ENCODE peak calls at places on chromosome 17, in ten cellular contexts. X, C, F, Y, M, I, T, Q, L and O are unnamed samples.

GRCh38 chr17:42130310-42130936 is 7.8 kb downstream of the HSPB9 start:
- DNase-seq in X (no peak), C (no peak), F (no peak), Y (no peak), M (no peak), I (no peak), T (no peak), Q (peak; percentile 66), L (no peak), O (no peak)

GRCh38 chr17:29683481-29683880 is 60.8 kb upstream of the CORO6 start:
- DNase-seq in X (no peak), C (no peak), F (no peak), Y (no peak), M (no peak), I (no peak), T (no peak), Q (no peak), L (no peak), O (no peak)

GRCh38 chr17:40315678-40316570 is 6.9 kb downstream of the RARA start:
- DNase-seq in X (no peak), C (peak; percentile 65), F (no peak), Y (no peak), M (peak; percentile 7), I (no peak), T (no peak), Q (peak; percentile 62), L (no peak), O (no peak)

GRCh38 chr17:27649929-27650328 is 18.9 kb downstream of the LGALS9 start:
- DNase-seq in X (no peak), C (no peak), F (no peak), Y (no peak), M (peak; percentile 46), I (no peak), T (no peak), Q (no peak), L (no peak), O (no peak)

GRCh38 chr17:10758062-10758461 is 28.2 kb upstream of the TMEM220 start:
- DNase-seq in X (no peak), C (no peak), F (no peak), Y (no peak), M (no peak), I (no peak), T (no peak), Q (peak; percentile 37), L (no peak), O (no peak)

GRCh38 chr17:7987112-7987893 is 15.1 kb upstream of the GUCY2D start:
- DNase-seq in X (no peak), C (no peak), F (no peak), Y (no peak), M (no peak), I (no peak), T (no peak), Q (no peak), L (no peak), O (no peak)

GRCh38 chr17:81486174-81486810 is 26.3 kb downstream of the ACTG1 start:
- DNase-seq in X (no peak), C (no peak), F (no peak), Y (no peak), M (no peak), I (no peak), T (no peak), Q (no peak), L (no peak), O (no peak)

GRCh38 chr17:14198575-14198974 is 38.1 kb downstream of the CDRT15 start:
- DNase-seq in X (no peak), C (no peak), F (no peak), Y (no peak), M (no peak), I (no peak), T (no peak), Q (no peak), L (no peak), O (no peak)

GRCh38 chr17:38353084-38353604 is 1.5 kb downstream of the SOCS7 start:
- DNase-seq in X (no peak), C (no peak), F (no peak), Y (no peak), M (no peak), I (no peak), T (no peak), Q (no peak), L (no peak), O (no peak)

GRCh38 chr17:38350035-38350434 is 1.6 kb upstream of the SOCS7 start:
- DNase-seq in X (no peak), C (peak; percentile 28), F (no peak), Y (no peak), M (no peak), I (no peak), T (no peak), Q (peak; percentile 73), L (no peak), O (no peak)

GRCh38 chr17:38353668-38354067 is 2.0 kb downstream of the SOCS7 start:
- DNase-seq in X (no peak), C (no peak), F (no peak), Y (no peak), M (no peak), I (no peak), T (no peak), Q (no peak), L (no peak), O (no peak)

GRCh38 chr17:38352245-38353083 is 820 bp downstream of the SOCS7 start:
- DNase-seq in X (peak; percentile 29), C (peak; percentile 68), F (peak; percentile 23), Y (peak; percentile 31), M (peak; percentile 26), I (no peak), T (peak; percentile 37), Q (peak; percentile 88), L (no peak), O (no peak)

DNA sequence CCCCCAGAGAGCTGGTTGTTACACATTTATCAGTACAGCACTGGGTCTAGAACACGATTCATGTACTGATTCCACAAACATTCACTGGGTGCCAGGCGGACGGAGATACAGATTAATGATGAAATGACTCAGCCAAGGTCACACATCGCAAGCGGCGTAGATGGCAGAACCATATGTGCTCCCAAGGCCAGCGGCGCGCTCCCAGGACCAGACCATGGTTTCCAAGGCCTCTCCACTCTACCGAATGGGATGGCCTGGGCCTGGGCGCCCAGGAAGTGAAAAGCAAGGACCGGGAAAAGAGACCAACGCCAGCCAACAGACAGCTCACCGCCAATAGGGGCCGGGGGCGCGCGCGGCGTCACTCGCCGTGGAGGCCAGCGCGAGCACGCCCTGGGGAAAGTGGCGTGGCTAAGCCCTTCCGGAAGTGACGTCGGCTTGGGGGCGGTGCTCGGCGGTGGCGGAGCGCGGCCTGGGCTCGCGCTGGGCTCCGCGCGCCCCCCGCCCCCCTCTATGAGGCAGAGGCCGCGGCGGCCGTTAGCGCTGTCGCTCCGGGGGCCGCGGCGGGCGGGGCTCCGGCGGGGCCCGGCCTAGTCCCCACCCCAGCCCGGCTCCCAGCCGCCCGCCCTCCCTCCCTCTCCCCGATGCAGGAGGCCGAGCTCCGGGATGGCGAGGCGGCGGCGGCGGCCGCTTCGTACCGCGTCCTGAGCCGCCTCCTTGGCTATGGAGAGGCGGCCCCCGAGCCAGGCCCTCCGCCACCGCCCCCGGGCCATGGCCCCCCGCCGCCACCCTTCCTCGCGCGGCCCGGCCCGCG is at the start of gene SOCS7:
- DNase-seq in X (peak; percentile 89), C (peak; percentile 94), F (peak; percentile 91), Y (peak; percentile 87), M (peak; percentile 95), I (peak; percentile 78), T (peak; percentile 95), Q (peak; percentile 98), L (peak; percentile 55), O (peak; percentile 74)
- TF ChIP-seq CTCF in X (no peak), C (no peak), F (no peak), Y (no peak), M (peak; percentile 8), I (no peak), T (no peak), Q (no peak), L (no peak), O (no peak)

DNA sequence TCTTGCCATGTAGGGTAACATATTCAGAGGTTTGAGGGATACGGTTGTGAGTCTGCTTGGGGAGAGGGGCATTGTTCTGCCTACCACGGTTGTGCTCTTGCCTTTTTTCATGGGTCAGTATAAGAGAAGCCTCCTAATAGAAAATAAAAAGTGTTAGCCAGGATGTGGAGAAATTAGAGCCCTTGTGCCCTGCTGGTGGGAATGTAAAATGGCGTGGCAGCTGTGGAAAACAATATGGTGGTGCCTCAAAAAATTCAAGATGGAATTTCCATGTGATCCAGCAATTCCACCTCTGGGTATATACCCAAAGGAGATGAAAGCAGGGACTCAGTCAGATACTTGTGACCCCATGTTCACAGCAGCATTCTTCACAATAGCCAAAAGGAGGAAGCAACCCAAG is 14.2 kb upstream of the LRRC75A start:
- DNase-seq in X (no peak), C (no peak), F (no peak), Y (no peak), M (no peak), I (no peak), T (no peak), Q (peak; percentile 52), L (no peak), O (no peak)
- TF ChIP-seq CTCF in X (no peak), C (no peak), F (peak; percentile 24), Y (no peak), M (no peak), I (no peak), T (no peak), Q (peak; percentile 58), L (peak; percentile 41), O (no peak)

GRCh38 chr17:82825540-82826124 is 14.2 kb downstream of the ZNF750 start:
- DNase-seq in X (no peak), C (no peak), F (no peak), Y (no peak), M (no peak), I (no peak), T (no peak), Q (no peak), L (no peak), O (no peak)

GRCh38 chr17:82822281-82822680 is 17.5 kb downstream of the ZNF750 start:
- DNase-seq in X (no peak), C (no peak), F (no peak), Y (no peak), M (peak; percentile 2), I (no peak), T (no peak), Q (no peak), L (no peak), O (no peak)

GRCh38 chr17:82821554-82821953 is 18.3 kb downstream of the ZNF750 start:
- DNase-seq in X (no peak), C (no peak), F (no peak), Y (no peak), M (no peak), I (no peak), T (no peak), Q (no peak), L (no peak), O (no peak)

GRCh38 chr17:82820278-82821251 is 19.3 kb downstream of the ZNF750 start:
- DNase-seq in X (no peak), C (no peak), F (no peak), Y (no peak), M (no peak), I (no peak), T (no peak), Q (no peak), L (no peak), O (no peak)

GRCh38 chr17:82823004-82823403 is 16.8 kb downstream of the ZNF750 start:
- DNase-seq in X (peak; percentile 45), C (no peak), F (no peak), Y (no peak), M (no peak), I (no peak), T (no peak), Q (peak; percentile 79), L (no peak), O (no peak)
- TF ChIP-seq CTCF in X (peak; percentile 9), C (no peak), F (peak; percentile 25), Y (no peak), M (peak; percentile 32), I (no peak), T (peak; percentile 34), Q (peak; percentile 66), L (no peak), O (peak; percentile 7)

GRCh38 chr17:71117461-71117860 is 948.1 kb downstream of the KCNJ2 start:
- DNase-seq in X (no peak), C (no peak), F (peak; percentile 63), Y (peak; percentile 12), M (no peak), I (no peak), T (no peak), Q (no peak), L (no peak), O (no peak)

GRCh38 chr17:71115669-71115972 is 946.3 kb downstream of the KCNJ2 start:
- DNase-seq in X (no peak), C (no peak), F (no peak), Y (no peak), M (no peak), I (no peak), T (no peak), Q (no peak), L (no peak), O (peak; percentile 29)

GRCh38 chr17:71114911-71115668 is 945.8 kb downstream of the KCNJ2 start:
- DNase-seq in X (no peak), C (no peak), F (no peak), Y (no peak), M (no peak), I (no peak), T (no peak), Q (no peak), L (no peak), O (no peak)

DNA sequence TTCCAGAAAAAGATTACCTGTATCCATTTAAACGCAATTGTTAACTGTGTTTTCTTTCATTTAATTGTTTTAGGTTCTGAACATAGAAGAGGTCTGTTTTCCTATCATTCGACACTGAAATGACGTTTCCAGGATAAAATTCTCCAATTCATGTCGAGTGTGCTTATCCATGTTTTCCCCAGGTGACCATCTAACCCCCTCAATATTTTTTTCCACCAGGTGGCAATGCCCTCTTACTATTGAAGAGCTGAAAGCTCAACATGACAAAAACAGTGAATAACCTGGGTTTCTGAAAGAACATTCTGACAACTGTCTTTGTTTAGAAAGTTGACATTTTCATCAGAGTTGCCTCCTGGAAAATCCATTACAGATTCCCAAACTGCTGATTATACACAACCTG is 948.7 kb downstream of the KCNJ2 start:
- DNase-seq in X (peak; percentile 14), C (no peak), F (peak; percentile 33), Y (peak; percentile 62), M (no peak), I (no peak), T (no peak), Q (peak; percentile 65), L (no peak), O (no peak)
- TF ChIP-seq CTCF in X (peak; percentile 44), C (peak; percentile 16), F (peak; percentile 18), Y (peak; percentile 73), M (peak; percentile 61), I (no peak), T (no peak), Q (peak; percentile 80), L (peak; percentile 35), O (no peak)